ENCODE peak calls at places on chromosomes 16 and 17, in six cellular contexts. E is GM12892, K is H1, O is GM12878, F is K562, N is HepG2. P is an unnamed sample.

GRCh38 chr16:69166221-69166833 is 20.6 kb upstream of the SNTB2 start:
- DNase-seq in F (peak; percentile 33), E (no peak), K (no peak), O (no peak), N (no peak), P (no peak)

GRCh38 chr17:15649861-15650391 is 30.4 kb upstream of the FBXW10B start:
- DNase-seq in O (no peak), E (no peak), K (no peak), N (no peak), F (no peak), P (no peak)

GRCh38 chr17:19646788-19647696 is 1.5 kb upstream of the ALDH3A2 start:
- DNase-seq in E (no peak), N (peak; percentile 69), K (peak; percentile 46), O (no peak), F (no peak), P (no peak)

GRCh38 chr17:46942441-46943217 is 19.7 kb downstream of the GOSR2 start:
- DNase-seq in N (peak; percentile 82), O (no peak), E (peak; percentile 62), K (peak; percentile 91), F (peak; percentile 78), P (peak; percentile 62)

GRCh38 chr16:85448557-85449194 is 164.4 kb upstream of the GSE1 start:
- DNase-seq in K (no peak), F (no peak), O (no peak), N (peak; percentile 79), E (no peak), P (no peak)

GRCh38 chr17:67891481-67892119 is 66.3 kb downstream of the BPTF start:
- DNase-seq in F (no peak), E (no peak), N (no peak), O (no peak), K (no peak), P (no peak)

GRCh38 chr16:66001432-66001831 is 365.1 kb upstream of the CDH5 start:
- DNase-seq in F (no peak), O (no peak), K (no peak), E (no peak), N (no peak), P (no peak)

GRCh38 chr17:72725432-72726068 is 366.9 kb downstream of the SLC39A11 start:
- DNase-seq in K (peak; percentile 71), N (peak; percentile 66), E (no peak), F (peak; percentile 73), O (no peak), P (peak; percentile 24)

GRCh38 chr17:81052199-81052997 is 17.4 kb downstream of the BAIAP2 start:
- DNase-seq in N (no peak), F (no peak), E (no peak), O (no peak), K (no peak), P (no peak)

GRCh38 chr16:3542153-3542550 is 35.1 kb downstream of the NLRC3 start:
- DNase-seq in F (no peak), E (no peak), O (no peak), N (no peak), K (no peak), P (no peak)

GRCh38 chr17:63399316-63399715 is 46.8 kb downstream of the CYB561 start:
- DNase-seq in F (no peak), E (no peak), K (no peak), N (no peak), O (no peak), P (no peak)

GRCh38 chr17:63395075-63395815 is 50.9 kb downstream of the CYB561 start:
- DNase-seq in N (no peak), O (no peak), F (no peak), E (no peak), K (no peak), P (no peak)

GRCh38 chr17:63402808-63403207 is 43.3 kb downstream of the CYB561 start:
- DNase-seq in N (no peak), O (no peak), E (no peak), K (no peak), F (no peak), P (no peak)

GRCh38 chr17:63399856-63400255 is 46.2 kb downstream of the CYB561 start:
- DNase-seq in O (no peak), N (no peak), K (no peak), F (no peak), E (no peak), P (no peak)

GRCh38 chr17:63398680-63399079 is 47.4 kb downstream of the CYB561 start:
- DNase-seq in N (no peak), O (no peak), K (no peak), E (no peak), F (no peak), P (no peak)
- TF ChIP-seq POLR2A in N (no peak), O (no peak), K (no peak), E (no peak), F (no peak), P (no peak)

DNA sequence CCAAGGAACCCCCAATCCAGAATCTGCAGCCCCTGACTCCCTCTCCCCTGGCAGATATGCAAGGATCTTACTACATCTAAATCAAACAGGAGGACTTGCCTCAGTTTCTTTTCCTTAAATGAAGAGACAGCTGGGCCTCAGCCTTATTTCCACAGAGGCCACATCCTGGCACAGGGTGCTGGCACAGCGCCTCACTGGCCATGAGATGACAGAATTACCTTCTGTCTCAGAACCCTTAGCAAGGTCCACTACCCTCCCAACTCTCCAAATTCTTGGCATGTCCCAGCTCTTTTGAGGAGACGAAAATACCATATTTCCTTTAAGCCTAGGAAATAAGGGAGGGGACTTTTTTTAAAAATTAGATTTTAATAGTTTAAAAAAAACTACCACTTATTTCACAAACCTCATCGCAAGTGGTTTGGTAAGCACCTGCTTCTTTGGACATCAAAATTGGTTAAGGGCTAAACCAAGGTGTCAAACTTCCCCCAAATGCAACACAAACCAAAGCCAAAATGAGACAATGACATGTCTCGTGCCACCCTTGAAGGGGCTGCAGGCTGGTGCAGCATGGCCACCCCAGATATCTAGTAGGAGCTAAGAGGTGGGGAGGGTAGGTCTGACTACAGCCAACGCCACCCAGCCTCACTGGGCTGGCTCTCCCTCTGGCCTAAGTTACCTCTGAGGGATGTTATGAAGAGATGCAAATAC is 25.3 kb downstream of the FAM117A start:
- DNase-seq in N (no peak), K (no peak), O (no peak), E (no peak), F (no peak), P (no peak)
- TF ChIP-seq TAF1 in N (no peak), K (no peak), O (no peak), E (no peak), F (no peak), P (no peak)

GRCh38 chr16:2150418-2151187 is 2.2 kb downstream of the RAB26 start:
- DNase-seq in N (peak; percentile 68), F (no peak), K (peak; percentile 83), O (no peak), E (no peak), P (no peak)

GRCh38 chr16:2147378-2147777 is 1.0 kb upstream of the RAB26 start:
- DNase-seq in O (no peak), N (no peak), K (no peak), F (no peak), E (no peak), P (no peak)

GRCh38 chr16:2147981-2148671 is at the start of gene RAB26:
- DNase-seq in N (peak; percentile 82), K (peak; percentile 90), O (no peak), F (peak; percentile 86), E (no peak), P (peak; percentile 57)

GRCh38 chr16:2149630-2150417 is 1.4 kb downstream of the RAB26 start:
- DNase-seq in N (peak; percentile 42), O (no peak), E (no peak), F (no peak), K (peak; percentile 82), P (no peak)

DNA sequence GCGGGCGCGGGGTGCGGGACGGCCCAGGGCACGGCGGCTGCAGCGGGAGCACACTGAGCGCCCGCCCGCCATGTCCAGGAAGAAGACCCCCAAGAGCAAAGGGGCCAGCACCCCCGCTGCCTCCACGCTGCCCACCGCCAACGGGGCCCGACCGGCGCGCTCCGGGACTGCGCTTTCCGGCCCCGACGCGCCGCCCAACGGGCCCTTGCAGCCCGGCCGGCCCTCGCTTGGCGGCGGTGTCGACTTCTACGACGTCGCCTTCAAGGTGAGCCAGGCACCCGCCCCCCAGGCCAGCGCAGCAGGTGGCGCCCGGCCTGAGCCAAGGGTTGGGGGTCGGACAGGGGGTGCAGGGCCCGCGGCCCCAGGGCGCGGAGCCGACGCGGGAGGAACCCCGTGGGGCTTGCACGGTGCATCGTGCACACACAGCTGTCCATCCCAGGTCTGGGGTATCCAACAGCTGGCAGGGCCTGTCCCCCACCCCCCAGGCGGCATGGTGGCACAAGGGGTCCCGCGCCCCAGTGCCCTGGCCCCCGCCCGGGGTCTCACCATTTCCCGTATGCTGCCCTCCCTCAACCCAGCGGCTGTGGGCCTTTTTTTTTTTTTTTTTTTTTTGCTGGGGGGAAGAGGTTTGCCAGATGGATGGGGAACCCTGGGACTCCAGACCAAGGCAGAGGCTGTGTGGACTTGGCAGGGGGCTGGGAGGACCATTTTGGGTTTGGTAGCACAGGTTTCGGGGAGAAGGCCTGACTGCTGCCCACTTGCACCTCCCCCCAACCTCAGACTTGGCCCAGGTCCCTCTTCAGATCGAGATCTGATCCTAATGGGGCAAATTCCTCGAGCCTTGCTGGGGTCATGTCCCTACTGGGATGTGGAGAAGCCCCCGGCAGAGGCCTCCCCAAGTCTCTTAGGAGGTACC is 547 bp downstream of the RAB26 start:
- DNase-seq in O (no peak), F (peak; percentile 65), E (no peak), N (no peak), K (peak; percentile 70), P (no peak)
- TF ChIP-seq POLR2A in O (no peak), F (peak; percentile 0), E (no peak), N (peak; percentile 50), K (no peak), P (no peak)

GRCh38 chr17:77287432-77288068 is 146.8 kb downstream of the SEC14L1 start:
- DNase-seq in O (no peak), F (no peak), K (no peak), E (no peak), N (peak; percentile 65), P (no peak)

GRCh38 chr17:77286391-77286640 is 145.5 kb downstream of the SEC14L1 start:
- DNase-seq in K (no peak), E (no peak), O (no peak), N (no peak), F (no peak), P (no peak)

GRCh38 chr17:77288115-77288619 is 147.4 kb downstream of the SEC14L1 start:
- DNase-seq in E (no peak), F (no peak), O (no peak), K (no peak), N (no peak), P (no peak)

GRCh38 chr17:77285594-77286390 is 145.0 kb downstream of the SEC14L1 start:
- DNase-seq in E (no peak), K (no peak), F (no peak), O (no peak), N (peak; percentile 70), P (no peak)

DNA sequence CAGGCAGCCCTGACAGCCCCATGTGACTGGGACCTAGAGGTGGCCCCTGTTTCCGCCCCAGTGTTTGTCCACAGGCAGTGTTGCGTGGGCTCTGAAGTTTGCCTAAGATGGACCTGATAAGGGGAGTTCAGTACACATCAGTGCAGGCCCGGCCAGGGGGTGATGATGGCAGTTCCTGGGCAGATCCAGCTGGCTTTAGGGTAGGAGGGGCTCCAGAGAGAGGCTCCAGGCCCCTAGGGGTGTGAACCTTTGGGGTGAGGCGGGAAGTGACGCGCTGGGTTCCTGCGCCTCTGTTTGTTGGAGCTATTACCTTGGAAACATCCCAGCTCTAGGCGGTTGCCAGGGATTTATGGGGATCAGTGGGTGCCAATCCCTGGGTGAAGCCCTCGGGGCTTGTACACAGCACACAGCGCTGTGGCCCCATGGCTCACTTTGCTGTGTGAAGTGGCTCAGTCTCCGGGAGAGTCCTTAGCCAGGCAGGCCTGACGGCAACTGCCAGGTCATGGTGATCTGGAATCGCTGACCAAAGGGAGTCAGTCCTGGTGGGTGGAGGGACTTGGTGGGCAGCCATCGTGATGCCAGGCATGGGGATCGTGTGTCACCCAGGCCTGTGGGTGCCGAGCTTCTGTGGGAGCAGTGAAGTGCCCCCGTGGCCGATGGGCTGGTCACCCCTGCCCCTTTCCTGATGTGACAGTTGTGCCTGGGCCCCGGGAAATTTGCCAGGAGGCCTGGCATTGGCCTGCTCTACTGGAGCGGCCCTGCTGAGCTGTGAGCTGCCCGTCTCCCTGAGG is 146.1 kb downstream of the SEC14L1 start:
- DNase-seq in N (peak; percentile 100), K (no peak), F (no peak), O (no peak), E (no peak), P (no peak)
- TF ChIP-seq TAF1 in N (peak; percentile 78), K (no peak), F (no peak), O (no peak), E (no peak), P (no peak)